ENCODE peak calls at places on chromosomes 11 and 22, in five cellular contexts. E is A549, N is astrocyte of the cerebellum, D is mammary epithelial cell, P is brain microvascular endothelial cell. B is an unnamed sample.

GRCh38 chr22:46008291-46008690 is 31.3 kb upstream of the WNT7B start:
- DNase-seq in E (no peak), N (no peak), D (no peak), P (no peak), B (no peak)

GRCh38 chr11:36030707-36031365 is 87.0 kb downstream of the LDLRAD3 start:
- DNase-seq in E (no peak), N (no peak), D (no peak), P (no peak), B (no peak)

GRCh38 chr11:123430736-123431356 is 777 bp downstream of the GRAMD1B start:
- DNase-seq in E (peak; percentile 49), N (no peak), D (peak; percentile 1), P (peak; percentile 24), B (no peak)

GRCh38 chr22:25113316-25113721 is 86.3 kb upstream of the CRYBB3 start:
- DNase-seq in E (no peak), N (no peak), D (peak; percentile 60), P (no peak), B (no peak)

GRCh38 chr11:77131560-77131959 is 3.5 kb downstream of the MYO7A start:
- DNase-seq in E (no peak), N (no peak), D (no peak), P (no peak), B (no peak)

GRCh38 chr22:30036656-30037055 is 43.6 kb upstream of the HORMAD2 start:
- DNase-seq in E (no peak), N (no peak), D (no peak), P (peak; percentile 25), B (no peak)

GRCh38 chr11:69726019-69726418 is 22.2 kb upstream of the FGF19 start:
- DNase-seq in E (no peak), N (no peak), D (no peak), P (no peak), B (no peak)

GRCh38 chr11:65382804-65383368 is 440 bp upstream of the SLC25A45 start:
- DNase-seq in E (peak; percentile 58), N (no peak), D (no peak), P (no peak), B (no peak)

GRCh38 chr11:74671520-74672196 is 59.6 kb downstream of the CHRDL2 start:
- DNase-seq in E (no peak), N (no peak), D (no peak), P (peak; percentile 48), B (no peak)

GRCh38 chr11:92098172-92098571 is 126.4 kb upstream of the FAT3 start:
- DNase-seq in E (no peak), N (no peak), D (no peak), P (no peak), B (no peak)

GRCh38 chr11:77322926-77323590 is 21.6 kb upstream of the GDPD4 start:
- DNase-seq in E (no peak), N (no peak), D (no peak), P (no peak), B (no peak)

GRCh38 chr11:44621784-44622183 is 56.3 kb downstream of the CD82 start:
- DNase-seq in E (no peak), N (no peak), D (no peak), P (no peak), B (no peak)

GRCh38 chr11:112967082-112967481 is 5.9 kb downstream of the NCAM1 start:
- DNase-seq in E (no peak), N (no peak), D (no peak), P (no peak), B (no peak)

GRCh38 chr22:22704156-22704946 is 59.9 kb downstream of the GGTLC2 start:
- DNase-seq in E (no peak), N (no peak), D (no peak), P (no peak), B (peak; percentile 13)

GRCh38 chr11:15665368-15665871 is 550.7 kb downstream of the INSC start:
- DNase-seq in E (no peak), N (no peak), D (peak; percentile 55), P (peak; percentile 81), B (no peak)

GRCh38 chr22:48520207-48520606 is 1307.5 kb downstream of the BRD1 start:
- DNase-seq in E (no peak), N (no peak), D (no peak), P (no peak), B (no peak)

GRCh38 chr22:24327827-24328226 is 57.2 kb downstream of the SPECC1L start:
- DNase-seq in E (no peak), N (no peak), D (no peak), P (no peak), B (no peak)

GRCh38 chr11:92972248-92972647 is 2.8 kb downstream of the MTNR1B start:
- DNase-seq in E (no peak), N (no peak), D (no peak), P (no peak), B (no peak)

GRCh38 chr11:79413258-79413657 is 27.6 kb downstream of the TENM4 start:
- DNase-seq in E (no peak), N (peak; percentile 85), D (peak; percentile 67), P (peak; percentile 87), B (no peak)

GRCh38 chr11:34180045-34180813 is 74.8 kb downstream of the NAT10 start:
- DNase-seq in E (no peak), N (no peak), D (peak; percentile 57), P (no peak), B (no peak)

GRCh38 chr11:86524603-86525352 is 147.6 kb downstream of the ME3 start:
- DNase-seq in E (peak; percentile 69), N (no peak), D (peak; percentile 34), P (peak; percentile 60), B (no peak)

GRCh38 chr11:12005476-12005875 is 3.0 kb downstream of the DKK3 start:
- DNase-seq in E (no peak), N (no peak), D (no peak), P (no peak), B (no peak)

GRCh38 chr11:4677948-4678347 is 19.7 kb downstream of the OR51E2 start:
- DNase-seq in E (no peak), N (no peak), D (no peak), P (no peak), B (no peak)

GRCh38 chr11:86484164-86484794 is 109.6 kb downstream of the CCDC81 start:
- DNase-seq in E (peak; percentile 91), N (peak; percentile 90), D (peak; percentile 82), P (peak; percentile 97), B (no peak)

GRCh38 chr11:75673977-75674582 is 5.2 kb upstream of the MAP6 start:
- DNase-seq in E (no peak), N (no peak), D (peak; percentile 62), P (peak; percentile 29), B (no peak)

GRCh38 chr11:6497069-6497839 is at the start of gene DNHD1:
- DNase-seq in E (no peak), N (no peak), D (no peak), P (no peak), B (no peak)

DNA sequence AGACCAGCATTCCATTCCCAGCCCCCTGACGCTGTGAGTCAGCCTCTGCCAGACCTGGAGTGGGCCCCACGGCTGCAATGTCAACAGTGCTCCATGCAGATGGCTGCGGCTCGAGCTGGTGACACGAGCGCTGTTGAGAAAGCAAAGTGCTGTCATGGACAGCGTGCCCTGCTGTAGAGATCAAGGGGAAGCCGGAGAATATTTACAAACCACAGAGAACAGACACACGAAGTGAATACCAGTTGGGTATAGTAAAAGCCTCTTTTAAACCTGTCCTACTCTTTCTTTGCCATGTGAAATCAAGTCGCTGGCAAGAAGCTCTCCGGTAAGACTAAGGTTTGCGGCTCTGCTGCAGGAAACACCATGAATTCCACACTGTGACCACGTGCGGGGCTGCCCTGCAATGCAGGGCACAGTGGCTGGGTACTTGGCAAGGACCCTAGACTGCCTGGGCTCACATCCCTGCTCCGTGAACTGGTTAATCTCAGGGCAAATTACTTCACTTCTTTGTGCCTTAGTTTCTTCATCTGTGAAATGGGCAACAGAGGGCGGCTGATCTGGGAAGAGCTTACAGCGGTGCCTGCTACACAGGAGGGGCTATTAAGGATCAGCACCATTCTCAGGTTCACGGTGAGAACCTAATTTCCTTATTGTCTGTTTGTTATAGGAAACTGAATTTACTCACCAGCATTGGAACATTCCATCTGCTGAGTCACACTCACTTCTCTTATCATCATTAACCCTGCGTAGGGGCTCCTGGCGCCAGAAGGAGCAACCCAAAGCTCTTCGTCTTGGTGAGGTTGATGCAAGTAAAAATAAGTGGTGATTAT is 27.8 kb upstream of the ELFN2 start:
- DNase-seq in E (peak; percentile 55), N (peak; percentile 76), D (peak; percentile 67), P (peak; percentile 84), B (no peak)
- TF ChIP-seq CTCF in E (no peak), N (no peak), D (no peak), P (no peak), B (no peak)

GRCh38 chr11:89625171-89625570 is 84.9 kb upstream of the TRIM77 start:
- DNase-seq in E (no peak), N (no peak), D (no peak), P (no peak), B (no peak)
- TF ChIP-seq CTCF in E (no peak), N (no peak), D (no peak), P (peak; percentile 42), B (no peak)

DNA sequence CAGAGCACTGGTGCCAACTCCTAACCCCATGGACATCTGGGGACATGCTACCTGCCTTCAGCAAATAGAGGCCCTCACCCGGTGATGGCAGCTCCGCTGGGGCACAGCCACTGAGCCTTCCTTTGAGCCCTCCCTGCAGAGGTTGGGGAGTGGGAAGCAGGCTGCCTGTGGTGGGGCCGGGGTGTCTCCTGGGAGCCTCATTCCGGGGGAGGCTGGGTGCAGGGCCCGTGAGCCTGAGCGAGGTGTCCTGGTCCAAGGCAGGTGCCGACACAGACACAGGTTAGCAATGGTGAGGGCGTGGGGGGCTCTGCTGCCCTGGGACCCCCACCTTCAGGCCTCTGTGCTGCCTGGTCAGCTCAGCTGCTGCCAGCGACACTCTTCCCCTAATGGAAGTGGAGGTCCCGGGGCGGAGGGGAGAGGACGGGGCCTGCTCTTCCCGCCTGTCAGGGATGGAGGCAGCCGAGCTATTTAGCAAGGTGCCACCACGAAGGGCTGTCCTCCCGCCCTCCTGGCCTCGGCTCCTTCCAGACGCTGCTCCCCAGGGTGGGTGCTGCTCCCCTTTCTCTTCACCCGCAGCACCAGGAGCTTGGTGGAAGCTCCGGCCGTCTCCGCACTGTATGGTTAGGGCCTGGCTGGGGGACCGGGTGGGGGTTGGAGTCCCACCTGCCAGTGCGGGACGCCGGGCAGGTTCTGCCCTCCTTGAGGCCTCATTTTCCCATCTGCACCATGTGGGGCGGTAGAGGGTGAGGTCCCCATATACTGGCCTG is 11.2 kb downstream of the TSPAN4 start:
- DNase-seq in E (no peak), N (no peak), D (no peak), P (no peak), B (no peak)
- TF ChIP-seq CTCF in E (no peak), N (no peak), D (no peak), P (no peak), B (no peak)

DNA sequence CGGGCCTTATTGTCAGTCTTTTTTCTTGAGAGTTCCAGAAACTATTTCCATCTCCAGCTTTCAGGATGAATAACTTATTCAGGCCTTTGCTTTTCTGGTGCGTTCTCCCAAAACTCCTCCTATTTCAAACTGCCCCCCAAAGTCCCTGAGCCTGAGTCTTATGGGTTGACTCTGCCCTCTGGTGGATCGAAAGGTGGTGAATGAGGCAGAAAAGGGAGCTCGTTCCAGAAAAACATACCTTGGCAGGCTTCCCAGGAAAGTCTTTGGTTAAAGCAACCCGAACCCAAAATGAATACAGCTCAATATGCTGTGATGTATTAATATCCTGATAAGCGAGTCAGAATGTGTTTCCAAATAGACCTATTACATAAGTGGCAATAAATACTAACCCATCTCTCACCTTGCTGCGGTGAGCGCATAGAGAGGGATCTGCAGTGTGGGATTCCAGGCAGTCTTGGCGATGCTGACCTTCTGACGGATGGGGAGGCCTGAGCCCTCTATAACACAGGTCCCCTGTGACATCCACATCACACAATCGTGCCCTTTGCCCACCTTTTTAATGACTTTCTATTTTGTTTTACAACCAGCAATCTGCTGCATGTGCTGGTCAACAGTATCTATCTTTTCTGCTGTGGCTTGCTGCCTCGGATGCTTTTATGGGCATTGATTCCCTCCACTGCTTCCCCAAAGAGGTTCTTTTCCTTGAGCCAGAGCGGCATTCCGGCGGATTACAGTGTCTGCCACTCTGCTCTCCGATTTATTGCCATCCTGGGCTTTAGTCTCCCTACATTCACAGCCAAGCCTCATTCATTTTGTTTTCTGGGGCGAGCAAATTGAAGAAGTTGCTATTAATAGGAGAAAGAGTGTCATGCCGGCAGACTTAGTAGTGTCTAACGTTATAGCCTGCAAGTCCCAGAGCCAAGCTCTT is 756.8 kb downstream of the NTM start:
- DNase-seq in E (no peak), N (peak; percentile 95), D (peak; percentile 67), P (peak; percentile 92), B (no peak)
- TF ChIP-seq CTCF in E (no peak), N (peak; percentile 87), D (peak; percentile 62), P (peak; percentile 85), B (peak; percentile 26)

B was measured in mesothelial cell of epicardium.